ENCODE peak calls at places on chromosomes 13 and 19, in four cellular contexts. A, O, W and R are unnamed samples.
A peak's percentile ranks its signal among the peaks of the same experiment; 100 is the strongest.

GRCh38 chr13:66914155-66914554 is 316.0 kb downstream of the PCDH9 start:
- DNase-seq in A (no peak), O (no peak), W (no peak), R (no peak)

GRCh38 chr13:43303040-43303729 is 279.8 kb downstream of the DNAJC15 start:
- DNase-seq in A (peak; percentile 83), O (no peak), W (no peak), R (peak; percentile 10)

GRCh38 chr19:55640043-55640576 is 692 bp upstream of the ZNF580 start:
- DNase-seq in A (peak; percentile 79), O (no peak), W (no peak), R (no peak)

GRCh38 chr19:19120308-19121156 is 17.7 kb downstream of the TMEM161A start:
- DNase-seq in A (peak; percentile 95), O (no peak), W (no peak), R (no peak)

GRCh38 chr19:18021121-18021755 is 13.3 kb downstream of the ARRDC2 start:
- DNase-seq in A (peak; percentile 92), O (peak; percentile 76), W (peak; percentile 77), R (no peak)

GRCh38 chr19:4304509-4305252 is at the start of gene FSD1:
- DNase-seq in A (peak; percentile 71), O (no peak), W (no peak), R (peak; percentile 53)

GRCh38 chr13:101309014-101309619 is 107.2 kb downstream of the NALCN start:
- DNase-seq in A (peak; percentile 30), O (no peak), W (no peak), R (no peak)

GRCh38 chr13:51856027-51856736 is 5.6 kb upstream of the CCDC70 start:
- DNase-seq in A (no peak), O (no peak), W (no peak), R (no peak)

GRCh38 chr13:98997738-98998641 is 20.1 kb upstream of the DOCK9 start:
- DNase-seq in A (no peak), O (no peak), W (no peak), R (no peak)

GRCh38 chr19:8261881-8262280 is 46.3 kb downstream of the CD320 start:
- DNase-seq in A (no peak), O (no peak), W (no peak), R (no peak)

GRCh38 chr13:34037636-34038325 is 219.8 kb downstream of the RFC3 start:
- DNase-seq in A (no peak), O (no peak), W (no peak), R (no peak)

GRCh38 chr19:51311388-51312257 is at the start of gene IGLON5:
- DNase-seq in A (no peak), O (no peak), W (no peak), R (no peak)

GRCh38 chr13:110228936-110229904 is 77.7 kb downstream of the COL4A1 start:
- DNase-seq in A (no peak), O (no peak), W (no peak), R (no peak)

GRCh38 chr19:8461891-8462290 is 17.1 kb downstream of the HNRNPM start:
- DNase-seq in A (no peak), O (no peak), W (no peak), R (no peak)

GRCh38 chr13:105506463-105506862 is 1029.0 kb downstream of the EFNB2 start:
- DNase-seq in A (no peak), O (no peak), W (no peak), R (no peak)

GRCh38 chr19:4369109-4369887 is 25.9 kb downstream of the MPND start:
- DNase-seq in A (no peak), O (no peak), W (no peak), R (no peak)

GRCh38 chr19:28242317-28242927 is 970.5 kb downstream of the UQCRFS1 start:
- DNase-seq in A (peak; percentile 60), O (no peak), W (no peak), R (no peak)

GRCh38 chr19:35714601-35715354 is 3.0 kb upstream of the KMT2B start:
- DNase-seq in A (no peak), O (no peak), W (no peak), R (no peak)

GRCh38 chr19:50844296-50844935 is 10.3 kb upstream of the KLK3 start:
- DNase-seq in A (no peak), O (no peak), W (no peak), R (no peak)

GRCh38 chr19:30307191-30307974 is 64.8 kb upstream of the ZNF536 start:
- DNase-seq in A (no peak), O (no peak), W (no peak), R (no peak)

GRCh38 chr13:44698076-44698475 is 121.9 kb upstream of the TSC22D1 start:
- DNase-seq in A (no peak), O (no peak), W (no peak), R (no peak)

GRCh38 chr13:53141336-53141735 is 112.7 kb downstream of the OLFM4 start:
- DNase-seq in A (no peak), O (no peak), W (no peak), R (no peak)

GRCh38 chr13:44801990-44802389 is 187.3 kb downstream of the NUFIP1 start:
- DNase-seq in A (peak; percentile 84), O (no peak), W (no peak), R (no peak)

GRCh38 chr19:45079911-45080469 is 930 bp downstream of the GEMIN7 start:
- DNase-seq in A (no peak), O (no peak), W (no peak), R (no peak)

GRCh38 chr13:80871481-80871880 is 530.6 kb upstream of the SPRY2 start:
- DNase-seq in A (peak; percentile 36), O (no peak), W (no peak), R (no peak)

GRCh38 chr19:41264581-41265375 is 606 bp downstream of the HNRNPUL1 start:
- DNase-seq in A (peak; percentile 50), O (no peak), W (no peak), R (peak; percentile 61)

GRCh38 chr19:15934332-15935078 is at the start of gene CYP4F11:
- DNase-seq in A (no peak), O (no peak), W (peak; percentile 42), R (no peak)

GRCh38 chr13:43229506-43229905 is 206.1 kb downstream of the DNAJC15 start:
- DNase-seq in A (peak; percentile 64), O (no peak), W (no peak), R (no peak)